ENCODE peak calls at places on chromosomes 1 and 21, in eight cellular contexts. C is stomach, V is esophagus muscularis mucosa, A is heart left ventricle, G is endothelial cell of umbilical vein, H is right lobe of liver, K is adrenal gland, W is GM12878. X is an unnamed sample.

GRCh38 chr21:42164064-42164789 is 54.7 kb upstream of the ABCG1 start:
- DNase-seq in C (peak; percentile 83), V (no peak), A (peak; percentile 75), G (peak; percentile 53), H (peak; percentile 75), K (peak; percentile 69), W (no peak), X (peak; percentile 35)

GRCh38 chr1:45679123-45679522 is 7.2 kb downstream of the GPBP1L1 start:
- DNase-seq in C (no peak), V (no peak), A (no peak), G (peak; percentile 80), H (no peak), K (peak; percentile 62), W (no peak), X (peak; percentile 30)

GRCh38 chr1:67874501-67875111 is 41.3 kb upstream of the GNG12 start:
- DNase-seq in C (no peak), V (no peak), A (no peak), G (no peak), H (no peak), K (no peak), W (no peak), X (no peak)

GRCh38 chr1:58818075-58818474 is 34.2 kb upstream of the JUN start:
- DNase-seq in C (no peak), V (no peak), A (no peak), G (peak; percentile 91), H (no peak), K (no peak), W (no peak), X (no peak)

GRCh38 chr21:15430023-15430422 is 299.8 kb upstream of the USP25 start:
- DNase-seq in C (no peak), V (no peak), A (no peak), G (no peak), H (no peak), K (no peak), W (no peak), X (no peak)

GRCh38 chr1:247037483-247038320 is 29.8 kb upstream of the ZNF695 start:
- DNase-seq in C (no peak), V (no peak), A (no peak), G (no peak), H (no peak), K (no peak), W (no peak), X (no peak)

GRCh38 chr1:234603221-234604204 is 6.5 kb downstream of the IRF2BP2 start:
- DNase-seq in C (no peak), V (no peak), A (no peak), G (peak; percentile 66), H (no peak), K (no peak), W (no peak), X (no peak)

GRCh38 chr1:245856944-245857531 is 650.0 kb downstream of the SMYD3 start:
- DNase-seq in C (no peak), V (no peak), A (no peak), G (no peak), H (no peak), K (no peak), W (no peak), X (peak; percentile 36)

GRCh38 chr1:26378088-26378878 is 5.7 kb upstream of the ZNF683 start:
- DNase-seq in C (no peak), V (no peak), A (peak; percentile 24), G (peak; percentile 53), H (no peak), K (no peak), W (peak; percentile 73), X (no peak)

GRCh38 chr21:41711416-41712023 is 55.3 kb downstream of the RIPK4 start:
- DNase-seq in C (peak; percentile 81), V (no peak), A (no peak), G (no peak), H (no peak), K (no peak), W (no peak), X (no peak)

GRCh38 chr1:225225681-225226080 is 202.2 kb downstream of the LBR start:
- DNase-seq in C (no peak), V (no peak), A (no peak), G (no peak), H (no peak), K (no peak), W (no peak), X (no peak)

GRCh38 chr1:44270666-44271628 is 57.7 kb downstream of the DMAP1 start:
- DNase-seq in C (no peak), V (no peak), A (no peak), G (no peak), H (no peak), K (no peak), W (no peak), X (no peak)

GRCh38 chr1:230629511-230629910 is 12.8 kb upstream of the COG2 start:
- DNase-seq in C (no peak), V (no peak), A (no peak), G (no peak), H (no peak), K (no peak), W (no peak), X (no peak)

GRCh38 chr1:184379111-184379752 is 7.6 kb upstream of the C1orf21 start:
- DNase-seq in C (no peak), V (no peak), A (no peak), G (no peak), H (no peak), K (no peak), W (no peak), X (no peak)
- TF ChIP-seq CTCF in C (no peak), V (peak; percentile 19), A (peak; percentile 30), G (no peak), H (no peak), K (no peak), W (no peak), X (no peak)

GRCh38 chr1:248905949-248906740 is at the start of gene PGBD2:
- DNase-seq in C (peak; percentile 93), V (peak; percentile 97), A (peak; percentile 95), G (peak; percentile 93), H (peak; percentile 98), K (peak; percentile 96), W (peak; percentile 66), X (peak; percentile 96)
- TF ChIP-seq POLR2A in C (peak; percentile 65), V (peak; percentile 38), A (peak; percentile 86), G (peak; percentile 84), H (peak; percentile 92), K (peak; percentile 89), W (peak; percentile 98), X (peak; percentile 91)

GRCh38 chr1:159980076-159980475 is 26.0 kb upstream of the SLAMF9 start:
- DNase-seq in C (no peak), V (peak; percentile 45), A (no peak), G (no peak), H (no peak), K (no peak), W (no peak), X (no peak)

GRCh38 chr1:159978107-159978398 is 24.0 kb upstream of the SLAMF9 start:
- DNase-seq in C (no peak), V (no peak), A (no peak), G (no peak), H (no peak), K (no peak), W (no peak), X (no peak)

GRCh38 chr1:159977364-159978106 is 23.5 kb upstream of the SLAMF9 start:
- DNase-seq in C (no peak), V (peak; percentile 87), A (no peak), G (no peak), H (no peak), K (no peak), W (no peak), X (no peak)

GRCh38 chr1:159980786-159981185 is 26.7 kb upstream of the SLAMF9 start:
- DNase-seq in C (no peak), V (peak; percentile 82), A (no peak), G (no peak), H (no peak), K (no peak), W (no peak), X (no peak)

DNA sequence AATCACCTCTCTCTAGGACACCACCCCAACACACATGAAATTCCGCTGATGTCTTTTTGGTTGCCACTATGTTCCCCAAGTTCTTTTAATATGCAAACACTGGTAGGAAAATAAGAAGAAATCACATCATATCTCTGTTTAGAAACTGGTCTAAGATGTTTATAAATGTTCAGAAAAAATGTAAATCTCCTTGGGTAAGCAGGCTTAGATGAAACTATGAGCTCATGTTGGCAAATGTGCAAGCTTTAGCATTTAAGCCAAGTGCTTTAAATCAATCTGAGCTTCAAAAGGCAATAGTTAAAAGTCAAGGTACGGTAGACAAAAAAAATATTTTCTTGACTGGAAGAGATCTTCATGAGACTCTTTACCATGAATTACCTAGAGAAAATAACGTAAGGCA is 25.2 kb upstream of the SLAMF9 start:
- DNase-seq in C (no peak), V (no peak), A (no peak), G (no peak), H (no peak), K (no peak), W (no peak), X (no peak)
- TF ChIP-seq CTCF in C (no peak), V (no peak), A (no peak), G (no peak), H (no peak), K (no peak), W (no peak), X (no peak)

GRCh38 chr1:35192056-35192852 is 691 bp downstream of the SFPQ start:
- DNase-seq in C (peak; percentile 87), V (no peak), A (peak; percentile 90), G (peak; percentile 77), H (peak; percentile 88), K (peak; percentile 85), W (no peak), X (peak; percentile 86)

GRCh38 chr1:35191429-35192055 is 1.4 kb downstream of the SFPQ start:
- DNase-seq in C (no peak), V (no peak), A (no peak), G (no peak), H (no peak), K (no peak), W (no peak), X (no peak)

GRCh38 chr1:35190784-35191183 is 2.2 kb downstream of the SFPQ start:
- DNase-seq in C (no peak), V (no peak), A (no peak), G (no peak), H (no peak), K (no peak), W (no peak), X (no peak)

GRCh38 chr1:35188578-35189392 is 4.2 kb downstream of the SFPQ start:
- DNase-seq in C (no peak), V (no peak), A (no peak), G (no peak), H (no peak), K (no peak), W (no peak), X (no peak)

DNA sequence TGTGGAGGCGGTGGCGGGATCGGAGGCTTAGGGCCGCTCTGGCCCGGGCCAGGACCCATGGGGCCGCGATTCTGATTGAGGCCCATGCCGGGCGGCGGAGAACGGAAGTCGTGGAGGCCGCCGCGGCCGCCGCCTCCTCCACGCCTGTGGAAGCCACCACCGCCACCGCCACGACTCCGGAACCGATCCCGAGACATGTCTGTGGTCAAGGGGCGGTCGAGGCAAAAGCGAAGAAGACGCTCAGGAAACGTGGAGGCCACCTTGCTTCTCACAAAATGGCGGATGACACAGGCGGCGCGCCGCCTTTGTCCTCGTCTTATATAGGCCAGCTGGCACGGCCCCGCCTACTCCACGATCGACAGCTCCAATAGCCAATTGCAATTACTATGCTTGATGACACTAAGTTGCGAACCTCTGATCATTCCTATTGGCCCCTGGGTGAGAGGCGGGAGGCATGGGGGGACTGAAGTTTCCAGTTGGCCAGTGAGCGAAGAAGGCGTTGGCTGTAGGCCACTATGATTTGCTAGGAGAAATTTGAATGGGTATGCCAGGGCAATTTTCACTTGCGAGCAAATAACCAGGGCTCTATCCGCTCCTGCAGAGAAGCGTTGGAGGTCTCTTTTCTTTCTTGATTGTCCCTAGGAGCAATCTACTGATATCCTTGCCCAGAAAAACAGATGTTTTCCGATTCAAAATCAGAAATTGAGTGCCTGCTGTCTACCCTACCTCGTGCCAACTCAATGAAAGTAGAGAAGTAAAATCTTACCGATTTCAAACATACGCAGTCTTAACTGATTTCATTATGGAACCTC is at the start of gene SFPQ:
- DNase-seq in C (peak; percentile 97), V (peak; percentile 100), A (peak; percentile 96), G (peak; percentile 99), H (peak; percentile 95), K (peak; percentile 98), W (peak; percentile 97), X (peak; percentile 98)
- TF ChIP-seq POLR2A in C (peak; percentile 80), V (peak; percentile 93), A (peak; percentile 92), G (peak; percentile 100), H (peak; percentile 91), K (peak; percentile 91), W (peak; percentile 98), X (peak; percentile 99)

X was measured in body of pancreas.